ENCODE peak calls at places on chromosomes 12 and 14, in eight cellular contexts. Q is SK-N-SH, P is MM.1S, O is GM23248, V is osteoblast, W is hepatocyte, K is neuronal stem cell, S is astrocyte. G is an unnamed sample.

GRCh38 chr14:84375235-84375634 is 1154.7 kb upstream of the FLRT2 start:
- DNase-seq in Q (no peak), P (no peak), O (no peak), V (no peak), W (no peak), K (no peak), S (peak), G (no peak)

GRCh38 chr14:24705840-24706239 is 71.8 kb upstream of the GZMB start:
- DNase-seq in Q (no peak), P (peak), O (no peak), V (no peak), W (no peak), K (no peak), S (no peak), G (peak)

GRCh38 chr12:109200825-109201495 is 84.6 kb downstream of the ACACB start:
- DNase-seq in Q (no peak), P (no peak), O (no peak), V (no peak), W (no peak), K (no peak), S (no peak), G (no peak)

GRCh38 chr12:4193821-4194220 is 79.7 kb upstream of the CCND2 start:
- DNase-seq in Q (no peak), P (no peak), O (no peak), V (no peak), W (no peak), K (no peak), S (no peak), G (no peak)

GRCh38 chr12:120231316-120232011 is 30.6 kb upstream of the RPLP0 start:
- DNase-seq in Q (no peak), P (no peak), O (peak), V (peak), W (peak), K (no peak), S (peak), G (peak)

GRCh38 chr14:37013116-37013515 is 159.3 kb downstream of the SLC25A21 start:
- DNase-seq in Q (no peak), P (no peak), O (no peak), V (no peak), W (no peak), K (no peak), S (no peak), G (no peak)

GRCh38 chr12:101074940-101075680 is 134.9 kb downstream of the SLC5A8 start:
- DNase-seq in Q (no peak), P (no peak), O (peak), V (no peak), W (no peak), K (no peak), S (peak), G (no peak)

GRCh38 chr12:79424109-79424721 is 266.5 kb downstream of the PAWR start:
- DNase-seq in Q (peak), P (no peak), O (peak), V (peak), W (peak), K (peak), S (peak), G (no peak)

GRCh38 chr12:92301329-92301728 is 155.7 kb upstream of the BTG1 start:
- DNase-seq in Q (no peak), P (no peak), O (no peak), V (no peak), W (no peak), K (no peak), S (no peak), G (no peak)

GRCh38 chr12:54172102-54172630 is 16.6 kb downstream of the SMUG1 start:
- DNase-seq in Q (no peak), P (no peak), O (no peak), V (peak), W (no peak), K (no peak), S (no peak), G (no peak)

GRCh38 chr14:102146423-102146822 is 6.7 kb downstream of the WDR20 start:
- DNase-seq in Q (no peak), P (no peak), O (no peak), V (no peak), W (no peak), K (no peak), S (no peak), G (no peak)

GRCh38 chr12:128660532-128661215 is 163.1 kb downstream of the SLC15A4 start:
- DNase-seq in Q (no peak), P (no peak), O (no peak), V (no peak), W (no peak), K (no peak), S (no peak), G (no peak)

GRCh38 chr14:49975286-49975685 is 82.4 kb downstream of the ARF6 start:
- DNase-seq in Q (no peak), P (no peak), O (peak), V (peak), W (peak), K (no peak), S (peak), G (no peak)

GRCh38 chr14:55599250-55599879 is 19.4 kb downstream of the KTN1 start:
- DNase-seq in Q (no peak), P (no peak), O (no peak), V (no peak), W (peak), K (no peak), S (no peak), G (no peak)

GRCh38 chr12:92735131-92735721 is 32.4 kb downstream of the PLEKHG7 start:
- DNase-seq in Q (no peak), P (no peak), O (peak), V (peak), W (peak), K (no peak), S (peak), G (no peak)

GRCh38 chr12:75997658-75998057 is 33.9 kb downstream of the PHLDA1 start:
- DNase-seq in Q (no peak), P (no peak), O (no peak), V (no peak), W (no peak), K (no peak), S (no peak), G (no peak)

DNA sequence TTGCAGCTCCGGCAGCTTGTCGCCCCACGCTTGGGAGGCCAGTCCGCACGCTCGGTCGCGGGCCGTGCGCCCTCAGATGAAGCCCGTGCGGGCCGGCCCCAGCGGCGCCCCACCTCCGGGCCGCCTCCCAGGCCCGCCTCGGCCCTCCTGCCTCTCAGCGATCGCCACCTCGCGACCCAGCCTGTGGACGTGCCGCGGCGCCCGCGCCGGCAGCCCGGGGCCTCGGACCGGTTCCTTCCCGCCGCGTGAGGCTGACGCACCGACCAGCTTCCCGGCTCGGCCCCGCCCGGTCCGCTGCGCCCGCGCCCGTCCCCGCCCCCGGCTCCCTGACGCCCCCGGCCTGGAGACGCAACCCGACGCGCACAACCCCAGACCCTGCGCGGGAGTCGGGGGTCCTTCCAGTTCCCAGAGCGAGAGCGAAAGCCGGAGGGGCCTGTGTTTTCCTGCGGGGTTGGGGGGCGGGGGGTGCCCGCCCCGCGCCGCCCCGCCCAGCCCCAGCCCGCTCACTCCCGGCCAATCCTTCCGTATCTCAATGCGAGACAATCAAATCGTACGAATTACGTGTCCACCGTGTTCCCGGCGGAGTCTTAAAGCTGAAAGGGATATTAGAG is at the start of gene ERO1A:
- DNase-seq in Q (peak), P (peak), O (peak), V (peak), W (peak), K (peak), S (peak), G (peak)
- H3K27ac ChIP-seq in Q (peak), P (peak), O (peak), V (peak), W (peak), K (peak), S (peak), G (peak)

DNA sequence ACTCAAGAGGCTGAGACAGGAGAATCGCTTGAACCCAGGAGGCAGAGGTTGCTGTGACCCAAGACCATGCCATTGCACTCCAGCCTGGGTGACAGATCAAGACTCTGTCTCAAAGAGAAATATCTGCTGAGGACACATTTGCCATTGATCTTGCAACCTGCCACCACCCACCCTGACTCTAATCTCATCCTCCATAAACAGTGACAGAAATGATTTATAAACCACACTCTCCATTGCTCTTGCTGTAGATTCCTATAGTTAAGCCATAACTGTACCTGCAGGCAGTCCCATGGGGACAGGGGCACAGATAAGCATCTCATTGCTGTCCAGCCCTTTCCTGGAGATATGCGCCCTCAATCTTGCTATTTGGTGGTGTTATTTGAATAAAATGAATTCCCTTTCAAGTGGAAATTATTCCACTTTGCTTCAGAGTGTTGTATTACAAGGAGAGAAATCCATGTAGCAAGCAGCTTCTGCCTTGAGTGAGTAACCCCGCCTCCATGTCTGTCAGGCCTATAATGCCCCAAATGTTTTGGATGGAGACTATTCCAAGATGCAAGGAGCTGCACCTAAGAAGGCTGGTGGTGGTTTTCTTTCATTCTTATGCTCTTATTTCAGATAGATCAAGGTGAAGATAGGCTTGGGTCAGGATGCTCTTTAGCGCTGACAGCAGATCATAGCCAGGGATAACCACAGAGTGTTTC is 3.0 kb upstream of the ZDHHC22 start:
- DNase-seq in Q (peak), P (no peak), O (no peak), V (no peak), W (no peak), K (no peak), S (no peak), G (no peak)
- H2AFZ ChIP-seq in Q (no peak), P (no peak), O (no peak), V (no peak), W (no peak), K (no peak), S (no peak), G (no peak)

GRCh38 chr14:89719371-89720075 is 235.0 kb downstream of the EFCAB11 start:
- DNase-seq in Q (no peak), P (peak), O (no peak), V (peak), W (no peak), K (no peak), S (no peak), G (no peak)
- H3K27ac ChIP-seq in Q (no peak), P (no peak), O (no peak), V (no peak), W (no peak), K (no peak), S (no peak), G (no peak)

DNA sequence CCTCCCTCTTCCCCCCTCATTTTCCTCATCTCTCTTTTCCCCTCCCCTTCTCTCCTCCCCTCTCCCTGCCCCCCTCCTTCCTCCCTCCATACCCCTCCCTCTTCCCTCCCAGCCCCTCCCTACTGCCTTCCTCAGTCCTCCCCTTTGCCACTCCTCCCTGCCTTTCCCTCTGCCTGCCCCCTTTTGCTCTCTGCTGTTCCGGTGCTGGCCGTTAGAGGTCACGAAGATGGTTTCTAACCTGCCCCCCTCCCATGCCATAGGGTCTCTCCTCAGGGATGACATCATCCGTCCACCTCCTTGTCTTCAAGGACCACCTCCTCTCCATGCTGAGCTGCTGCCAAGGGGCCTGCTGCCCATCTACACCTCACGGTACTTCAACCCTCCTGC is 2.5 kb downstream of the MEG3 start:
- DNase-seq in Q (no peak), P (no peak), O (peak), V (peak), W (no peak), K (no peak), S (no peak), G (no peak)
- H2AFZ ChIP-seq in Q (no peak), P (no peak), O (no peak), V (no peak), W (no peak), K (no peak), S (no peak), G (no peak)

GRCh38 chr14:99589031-99589441 is 15.0 kb downstream of the CCDC85C start:
- DNase-seq in Q (no peak), P (no peak), O (no peak), V (peak), W (no peak), K (no peak), S (no peak), G (no peak)
- H3K27ac ChIP-seq in Q (no peak), P (no peak), O (no peak), V (no peak), W (no peak), K (no peak), S (no peak), G (no peak)